ENCODE peak calls at places on chromosomes 5 and 9, in eight cellular contexts. D, X, N, B, I, E, M and F are unnamed samples.

GRCh38 chr5:159341914-159342313 is 11.6 kb upstream of the IL12B start:
- DNase-seq in E (peak; percentile 42), X (no peak), M (peak; percentile 93), B (peak; percentile 53), N (peak; percentile 63), D (peak; percentile 61), I (peak; percentile 79), F (peak; percentile 24)

GRCh38 chr5:92909545-92909962 is 671.5 kb downstream of the NR2F1-AS1 start:
- DNase-seq in N (no peak), D (no peak), M (no peak), B (no peak), X (no peak), I (no peak), E (no peak), F (no peak)

GRCh38 chr9:119934497-119934896 is 565.3 kb upstream of the BRINP1 start:
- DNase-seq in X (no peak), N (no peak), B (no peak), E (no peak), I (no peak), M (no peak), D (no peak), F (no peak)

GRCh38 chr9:8019636-8020035 is 220.1 kb upstream of the DMAC1 start:
- DNase-seq in I (no peak), E (no peak), M (no peak), X (no peak), N (no peak), B (no peak), D (no peak), F (no peak)

GRCh38 chr5:54742417-54742889 is 224.9 kb downstream of the SNX18 start:
- DNase-seq in B (peak; percentile 37), E (peak; percentile 24), M (no peak), N (no peak), I (peak; percentile 58), X (no peak), D (peak; percentile 19), F (peak; percentile 48)

GRCh38 chr9:17322882-17323864 is 188.3 kb downstream of the CNTLN start:
- DNase-seq in B (no peak), I (no peak), E (no peak), X (no peak), M (no peak), N (no peak), D (no peak), F (no peak)

GRCh38 chr9:27054125-27054524 is 48.7 kb upstream of the LRRC19 start:
- DNase-seq in I (no peak), B (no peak), M (no peak), X (no peak), D (no peak), E (no peak), N (no peak), F (no peak)

GRCh38 chr5:10431408-10431807 is 10.3 kb upstream of the ROPN1L start:
- DNase-seq in M (no peak), N (no peak), I (no peak), D (no peak), E (no peak), B (no peak), X (no peak), F (no peak)

DNA sequence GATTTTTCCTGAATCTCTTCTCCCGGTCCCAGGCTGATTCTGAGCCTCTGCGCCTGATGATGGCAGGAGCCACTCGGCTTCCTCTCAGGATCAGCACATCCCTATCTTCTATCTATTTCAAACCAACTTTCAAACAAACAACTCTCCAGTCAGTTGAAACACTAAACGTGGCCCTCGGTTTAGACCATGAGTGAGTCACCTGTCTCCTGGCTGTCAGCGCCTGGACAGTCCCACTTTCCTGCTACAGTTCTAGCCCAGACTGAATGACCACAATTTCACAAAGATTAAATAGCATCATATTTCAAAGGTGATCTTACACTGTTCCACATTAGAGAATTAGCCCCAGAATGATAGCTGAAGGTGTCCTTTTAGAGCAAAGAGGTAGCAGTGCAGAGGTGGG is 6.2 kb downstream of the SLC6A19 start:
- DNase-seq in X (no peak), I (no peak), E (no peak), B (no peak), M (no peak), D (no peak), N (no peak), F (no peak)
- TF ChIP-seq POLR2A in X (no peak), I (no peak), E (no peak), B (no peak), M (no peak), D (no peak), N (no peak), F (no peak)

DNA sequence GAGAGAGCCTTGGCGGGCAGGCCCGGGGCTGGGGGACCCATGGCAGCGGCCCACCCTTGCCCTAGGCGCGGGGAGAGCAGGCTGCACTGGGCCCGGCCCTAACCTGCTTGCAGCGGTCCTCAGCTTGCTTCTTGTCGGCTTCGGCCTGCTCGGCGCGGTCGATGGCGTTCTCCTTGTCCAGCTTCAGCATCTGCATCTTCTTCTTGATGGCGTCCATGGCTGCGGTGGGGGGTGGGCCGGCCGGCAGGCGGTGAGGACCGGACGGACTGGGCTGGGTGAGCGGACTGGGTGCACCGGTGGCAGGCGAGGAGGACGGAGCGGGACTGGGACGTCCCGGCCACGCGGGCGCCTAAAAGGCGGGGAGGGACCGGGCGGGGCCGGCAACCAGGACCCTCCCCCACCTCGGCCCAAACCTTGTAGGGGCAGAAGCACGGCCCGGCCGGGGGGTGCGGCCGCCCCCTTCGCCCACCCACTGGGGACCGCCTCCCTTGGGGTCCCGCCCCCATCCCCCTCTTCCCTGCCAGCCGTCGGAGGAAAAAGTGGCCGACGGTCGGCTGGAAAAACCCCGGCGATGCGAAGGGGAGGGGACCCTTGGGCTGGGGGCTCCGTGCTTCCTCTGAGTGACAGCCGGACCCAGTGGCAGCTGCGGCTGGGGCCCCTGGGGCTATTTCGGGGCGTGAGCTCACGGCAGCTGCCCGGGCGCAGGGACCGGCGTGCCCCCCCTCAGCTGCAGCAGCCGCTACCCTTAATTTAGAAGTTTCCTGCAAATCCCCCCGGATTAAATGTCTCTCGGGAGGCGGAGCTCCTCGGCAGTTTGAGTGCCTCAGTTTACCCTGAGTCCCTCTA is at the start of gene TPM2:
- DNase-seq in E (peak; percentile 73), N (peak; percentile 88), B (peak; percentile 20), I (no peak), D (peak; percentile 70), M (peak; percentile 60), X (peak; percentile 96), F (peak; percentile 44)
- TF ChIP-seq POLR2A in E (peak; percentile 80), N (peak; percentile 42), B (no peak), I (no peak), D (peak; percentile 99), M (peak; percentile 59), X (peak; percentile 91), F (peak; percentile 93)

GRCh38 chr9:137301086-137301947 is 754 bp downstream of the NRARP start:
- DNase-seq in X (no peak), E (peak; percentile 26), N (peak; percentile 42), I (no peak), M (no peak), D (no peak), B (peak; percentile 68), F (no peak)

GRCh38 chr9:137300607-137301085 is 1.4 kb downstream of the NRARP start:
- DNase-seq in E (peak; percentile 51), I (no peak), M (no peak), X (no peak), N (peak; percentile 24), D (no peak), B (peak; percentile 69), F (peak; percentile 79)

GRCh38 chr9:137303031-137303892 is 1.2 kb upstream of the NRARP start:
- DNase-seq in M (no peak), I (no peak), X (peak; percentile 68), B (peak; percentile 17), E (peak; percentile 77), D (no peak), N (peak; percentile 23), F (no peak)

GRCh38 chr9:137303893-137304382 is 1.9 kb upstream of the NRARP start:
- DNase-seq in X (no peak), I (no peak), D (no peak), E (no peak), N (peak; percentile 19), M (no peak), B (peak; percentile 9), F (no peak)

DNA sequence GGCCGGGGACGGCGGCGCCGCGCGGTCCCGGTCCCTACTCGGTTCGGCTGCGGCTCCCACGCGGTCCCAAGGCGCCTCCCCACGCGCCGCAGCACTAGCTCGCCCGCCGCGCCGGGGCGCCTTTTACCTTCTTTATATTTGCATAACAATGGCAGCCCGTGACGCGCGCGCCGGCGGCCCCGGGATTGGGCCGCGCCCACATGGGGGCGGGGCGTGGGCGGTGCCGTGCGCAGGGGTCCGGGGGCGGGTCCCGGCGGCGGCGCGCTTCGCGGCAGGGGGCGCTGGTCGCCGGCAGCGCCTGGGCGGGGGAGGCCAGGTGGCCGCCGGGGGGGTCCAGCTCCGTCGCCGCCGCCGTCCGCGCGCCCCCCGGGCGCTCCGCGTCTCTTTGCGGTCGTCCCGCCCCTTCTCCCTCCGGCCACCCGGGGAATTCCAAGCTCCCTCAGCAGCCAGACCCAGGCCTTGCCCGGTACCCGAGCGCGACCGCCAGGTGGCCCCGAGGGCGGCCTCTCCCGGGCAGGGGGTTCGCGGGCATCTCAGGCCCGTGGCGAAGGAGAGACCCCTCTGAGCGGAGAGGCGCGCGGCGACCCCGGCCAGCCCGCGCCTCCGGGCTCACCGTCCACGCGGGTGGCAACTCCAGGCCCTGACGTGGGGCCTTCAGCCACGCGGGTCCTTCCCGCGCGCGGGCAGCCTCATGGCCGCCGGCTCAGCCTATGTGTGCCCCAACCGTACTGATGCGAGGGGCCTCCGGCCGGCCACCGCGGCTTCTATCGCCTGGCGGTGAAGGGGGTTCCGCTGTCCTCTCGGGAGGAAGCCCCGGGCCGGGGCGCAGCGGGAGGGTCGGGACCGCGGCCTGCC is at the start of gene NRARP:
- DNase-seq in D (peak; percentile 77), I (peak; percentile 80), N (peak; percentile 92), M (peak; percentile 77), B (peak; percentile 95), E (peak; percentile 95), X (peak; percentile 88), F (peak; percentile 94)
- TF ChIP-seq POLR2A in D (peak; percentile 97), I (peak; percentile 46), N (peak; percentile 25), M (peak; percentile 43), B (peak; percentile 67), E (peak; percentile 65), X (no peak), F (peak; percentile 41)

GRCh38 chr9:19409406-19410194 is 791 bp downstream of the ACER2 start:
- DNase-seq in B (peak; percentile 58), M (peak; percentile 50), X (peak; percentile 67), E (peak; percentile 27), I (peak; percentile 49), D (peak; percentile 33), N (peak; percentile 77), F (peak; percentile 29)

GRCh38 chr9:19410594-19410993 is 1.8 kb downstream of the ACER2 start:
- DNase-seq in M (no peak), X (no peak), E (no peak), B (no peak), I (no peak), N (no peak), D (no peak), F (no peak)

GRCh38 chr9:19410195-19410503 is 1.3 kb downstream of the ACER2 start:
- DNase-seq in E (no peak), N (no peak), M (no peak), I (no peak), X (no peak), B (no peak), D (no peak), F (no peak)

GRCh38 chr9:19408316-19408692 is 505 bp upstream of the ACER2 start:
- DNase-seq in D (no peak), M (no peak), I (peak; percentile 69), X (peak; percentile 80), N (peak; percentile 79), E (no peak), B (no peak), F (no peak)

DNA sequence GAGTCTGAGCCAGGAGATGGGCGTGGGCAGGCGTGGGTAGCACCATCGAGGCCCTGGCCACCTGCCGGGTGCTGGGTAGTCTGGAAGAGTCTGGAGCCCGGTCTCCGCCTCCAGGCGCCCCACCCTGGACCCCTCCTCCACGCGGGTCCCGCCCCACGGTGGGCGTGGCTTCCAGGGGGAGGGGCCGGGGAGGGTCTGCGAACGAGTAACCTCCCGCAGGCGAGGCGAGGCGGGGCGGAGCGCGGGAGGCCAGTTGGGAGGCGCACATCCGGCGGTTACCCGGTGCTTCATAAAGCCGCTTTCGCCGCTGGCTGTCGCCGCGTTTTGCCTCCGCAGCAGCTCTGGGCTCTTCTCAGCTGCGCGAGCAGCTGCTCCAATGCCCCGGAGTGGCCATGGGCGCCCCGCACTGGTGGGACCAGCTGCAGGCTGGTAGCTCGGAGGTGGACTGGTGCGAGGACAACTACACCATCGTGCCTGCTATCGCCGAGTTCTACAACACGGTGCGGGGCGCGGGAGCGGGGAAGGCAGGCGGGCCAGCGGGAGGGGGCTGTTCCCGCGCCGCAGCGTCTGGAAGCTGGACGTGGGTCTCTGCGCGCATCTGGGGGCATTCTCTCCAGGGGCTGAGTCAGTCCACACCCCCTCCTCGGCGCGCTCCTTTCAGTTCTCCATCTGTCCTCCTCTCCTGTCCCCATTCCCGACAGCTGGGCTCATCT is at the start of gene ACER2:
- DNase-seq in X (peak; percentile 96), N (peak; percentile 97), I (peak; percentile 98), B (peak; percentile 98), M (peak; percentile 96), E (peak; percentile 96), D (peak; percentile 88), F (peak; percentile 88)
- TF ChIP-seq POLR2A in X (peak; percentile 86), N (peak; percentile 70), I (peak; percentile 90), B (peak; percentile 97), M (peak; percentile 96), E (peak; percentile 89), D (peak; percentile 87), F (peak; percentile 61)